ENCODE peak calls at places on chromosomes 3 and 15, in seven cellular contexts. L, J, I, C, N, P and U are unnamed samples.

GRCh38 chr15:40104865-40105516 is 3.7 kb downstream of the BMF start:
- DNase-seq in L (peak), N (no peak), I (peak), C (peak), J (no peak), P (peak), U (peak)

GRCh38 chr3:46576899-46577298 is 10.8 kb upstream of the LRRC2 start:
- DNase-seq in I (no peak), C (no peak), P (no peak), N (no peak), J (no peak), L (no peak), U (peak)

GRCh38 chr3:171821061-171821460 is 10.8 kb upstream of the PLD1 start:
- DNase-seq in I (no peak), L (no peak), J (no peak), N (no peak), P (no peak), C (no peak), U (no peak)

GRCh38 chr3:134904796-134905646 is 110.0 kb downstream of the EPHB1 start:
- DNase-seq in P (no peak), I (no peak), N (no peak), C (no peak), J (no peak), L (no peak), U (no peak)

GRCh38 chr15:96181873-96182301 is 148.6 kb upstream of the NR2F2 start:
- DNase-seq in C (peak), P (peak), N (no peak), L (peak), J (peak), I (peak), U (no peak)

GRCh38 chr15:43524254-43524847 is 6.9 kb downstream of the MAP1A start:
- DNase-seq in I (no peak), P (no peak), J (no peak), C (no peak), L (no peak), N (no peak), U (no peak)

GRCh38 chr3:14424711-14425573 is 22.5 kb downstream of the SLC6A6 start:
- DNase-seq in J (no peak), P (peak), I (peak), N (no peak), C (no peak), L (no peak), U (no peak)

GRCh38 chr3:194766845-194767244 is 81.2 kb downstream of the FAM43A start:
- DNase-seq in N (no peak), C (no peak), L (no peak), J (no peak), I (no peak), P (no peak), U (no peak)

GRCh38 chr3:15979490-15979889 is 181.7 kb upstream of the ANKRD28 start:
- DNase-seq in J (no peak), P (peak), L (no peak), I (no peak), N (no peak), C (no peak), U (no peak)

GRCh38 chr3:79521221-79521848 is 246.5 kb downstream of the ROBO1 start:
- DNase-seq in L (no peak), N (no peak), P (peak), J (no peak), I (no peak), C (no peak), U (no peak)

GRCh38 chr3:158488670-158489069 is 82.3 kb upstream of the MLF1 start:
- DNase-seq in N (no peak), J (no peak), P (no peak), L (no peak), I (no peak), C (no peak), U (no peak)

GRCh38 chr3:146269271-146269670 is 18.4 kb upstream of the PLSCR4 start:
- DNase-seq in P (no peak), C (no peak), L (no peak), I (no peak), N (no peak), J (no peak), U (no peak)

GRCh38 chr15:96230557-96231181 is 99.8 kb upstream of the NR2F2 start:
- DNase-seq in N (no peak), C (no peak), P (peak), I (no peak), L (no peak), J (no peak), U (no peak)

GRCh38 chr3:180615954-180616353 is 14.0 kb downstream of the TTC14 start:
- DNase-seq in C (no peak), J (no peak), L (no peak), I (no peak), P (no peak), N (no peak), U (no peak)

GRCh38 chr3:177057768-177058167 is 139.5 kb downstream of the TBL1XR1 start:
- DNase-seq in J (no peak), P (peak), L (no peak), I (no peak), N (no peak), C (no peak), U (no peak)

GRCh38 chr3:1017879-1018278 is 74.9 kb upstream of the CNTN6 start:
- DNase-seq in P (no peak), L (no peak), C (no peak), J (no peak), I (no peak), N (no peak), U (no peak)

GRCh38 chr15:77830041-77830440 is 197.3 kb upstream of the LINGO1 start:
- DNase-seq in J (no peak), N (no peak), P (peak), I (no peak), C (no peak), L (no peak), U (no peak)

GRCh38 chr3:111299070-111299672 is 227.6 kb downstream of the NECTIN3 start:
- DNase-seq in I (no peak), J (no peak), L (no peak), N (no peak), P (peak), C (no peak), U (no peak)
- TF ChIP-seq CTCF in I (no peak), J (peak), L (no peak), N (no peak), P (peak), C (peak), U (no peak)

GRCh38 chr3:123584284-123584987 is 417 bp downstream of the HACD2 start:
- DNase-seq in C (no peak), N (no peak), L (peak), P (no peak), J (no peak), I (no peak), U (peak)

GRCh38 chr3:123586131-123586530 is 1.3 kb upstream of the HACD2 start:
- DNase-seq in J (no peak), P (peak), N (no peak), L (no peak), C (no peak), I (peak), U (no peak)

GRCh38 chr3:123587399-123587798 is 2.5 kb upstream of the HACD2 start:
- DNase-seq in J (no peak), L (no peak), I (no peak), C (no peak), N (no peak), P (no peak), U (no peak)

GRCh38 chr3:123584988-123585937 is at the start of gene HACD2:
- DNase-seq in I (peak), J (peak), L (peak), P (peak), C (peak), N (peak), U (peak)

GRCh38 chr3:123586966-123587365 is 2.1 kb upstream of the HACD2 start:
- DNase-seq in C (no peak), J (no peak), P (peak), L (no peak), I (no peak), N (no peak), U (no peak)
- TF ChIP-seq CTCF in C (no peak), J (no peak), P (no peak), L (no peak), I (no peak), N (no peak), U (no peak)

DNA sequence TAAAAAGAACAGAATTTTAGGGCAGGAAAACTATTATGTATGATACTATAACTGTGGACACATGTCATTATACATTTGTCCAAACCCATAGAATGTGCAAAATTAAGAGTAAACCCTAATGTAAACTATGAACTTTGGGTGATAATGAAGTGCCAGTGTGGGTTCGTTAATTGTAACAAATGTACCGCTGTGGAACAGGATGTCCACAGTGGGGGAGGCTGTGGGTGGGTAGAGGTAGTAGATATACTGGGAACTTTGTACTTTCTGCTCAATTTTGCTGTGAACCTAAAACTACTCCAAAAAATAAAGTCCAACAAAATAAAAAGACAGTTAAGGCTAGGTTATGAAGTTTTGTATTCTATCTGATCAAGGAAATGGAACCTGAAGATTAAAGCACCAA is 24.8 kb downstream of the CD96 start:
- DNase-seq in N (no peak), J (no peak), P (no peak), I (no peak), C (no peak), L (no peak), U (no peak)
- TF ChIP-seq CTCF in N (no peak), J (no peak), P (no peak), I (no peak), C (no peak), L (no peak), U (no peak)

DNA sequence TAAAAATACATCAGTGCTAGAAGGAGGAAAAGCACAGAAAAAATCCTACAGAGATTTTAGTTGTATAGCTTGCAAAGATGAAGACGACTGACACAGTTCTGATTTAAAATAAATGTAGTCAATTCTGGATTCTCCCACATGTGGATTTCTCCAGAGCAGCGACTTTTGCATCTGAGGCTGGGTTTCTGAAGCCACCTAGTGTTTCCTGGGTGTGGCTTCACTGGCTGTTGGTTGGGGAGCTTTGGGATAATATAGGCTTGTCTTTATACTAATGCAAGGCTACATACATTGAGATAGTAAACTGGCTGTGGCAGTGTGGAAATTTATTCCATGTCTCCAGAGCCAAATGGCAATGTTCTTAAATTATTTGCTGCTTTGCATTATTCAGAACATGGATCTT is 158.1 kb upstream of the FEZF2 start:
- DNase-seq in N (no peak), J (no peak), P (no peak), C (no peak), I (no peak), L (no peak), U (no peak)
- TF ChIP-seq CTCF in N (no peak), J (no peak), P (no peak), C (no peak), I (no peak), L (no peak), U (no peak)

GRCh38 chr3:124032881-124033359 is 41.0 kb upstream of the ROPN1 start:
- DNase-seq in I (peak), J (peak), P (peak), C (peak), L (peak), N (no peak), U (peak)

GRCh38 chr3:124032351-124032880 is 40.5 kb upstream of the ROPN1 start:
- DNase-seq in C (no peak), P (peak), N (no peak), J (no peak), I (no peak), L (peak), U (no peak)

GRCh38 chr3:124034809-124035152 is 42.9 kb upstream of the ROPN1 start:
- DNase-seq in C (no peak), J (no peak), P (no peak), N (no peak), I (no peak), L (no peak), U (no peak)

GRCh38 chr3:124034016-124034808 is 42.3 kb upstream of the ROPN1 start:
- DNase-seq in J (no peak), N (no peak), I (no peak), L (peak), P (peak), C (no peak), U (peak)

GRCh38 chr3:124033360-124034015 is 41.6 kb upstream of the ROPN1 start:
- DNase-seq in L (peak), C (no peak), N (no peak), P (no peak), I (no peak), J (no peak), U (peak)
- TF ChIP-seq CTCF in L (peak), C (peak), N (no peak), P (no peak), I (peak), J (no peak), U (no peak)

DNA sequence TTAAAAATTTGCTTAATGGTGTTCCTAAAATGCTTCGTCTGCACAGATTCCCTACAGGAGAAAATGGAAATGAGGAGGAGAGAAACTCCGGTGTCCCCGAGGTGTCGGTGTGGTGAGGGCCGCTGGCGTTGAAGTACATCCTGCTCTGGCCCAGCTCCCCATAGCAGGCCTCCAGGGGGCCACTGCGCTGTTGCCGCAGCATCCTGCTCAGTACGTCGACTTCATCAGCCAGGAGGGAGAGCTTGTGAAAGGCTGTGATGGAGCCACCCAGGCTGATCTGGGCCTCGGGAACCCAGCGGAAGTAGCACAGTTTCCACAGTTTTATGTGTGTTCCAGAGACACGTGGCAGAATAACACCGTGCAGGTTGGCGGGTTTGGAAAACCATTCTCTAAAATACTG is 37.8 kb downstream of the FAN1 start:
- DNase-seq in P (no peak), C (no peak), I (no peak), L (no peak), J (no peak), N (no peak), U (no peak)
- TF ChIP-seq CTCF in P (no peak), C (no peak), I (no peak), L (no peak), J (no peak), N (no peak), U (no peak)

GRCh38 chr15:81294501-81294850 is 29.5 kb downstream of the STARD5 start:
- DNase-seq in P (no peak), J (no peak), L (no peak), C (no peak), I (no peak), N (no peak), U (no peak)
- TF ChIP-seq CTCF in P (no peak), J (no peak), L (no peak), C (peak), I (no peak), N (no peak), U (no peak)